ENCODE peak calls at places on chromosomes 3 and 15, in five cellular contexts. One of them, this sample, is unnamed. For H3K79me1, the result is how much of the 10 kb centered on the place peaks cover.

GRCh38 chr3:133329626-133330025 is 70.2 kb upstream of the BFSP2 start:
- DNase-seq in H1: no peak
- DNase-seq in neuronal stem cell: no peak
- DNase-seq in H9: no peak
- DNase-seq in trophoblast cell: no peak
- DNase-seq in this sample: no peak

GRCh38 chr3:119769394-119770149 is 12.3 kb upstream of the NR1I2 start:
- DNase-seq in H9: no peak
- DNase-seq in trophoblast cell: no peak
- DNase-seq in neuronal stem cell: no peak
- DNase-seq in H1: no peak
- DNase-seq in this sample: no peak

GRCh38 chr3:126121632-126122031 is 37.7 kb upstream of the SLC41A3 start:
- DNase-seq in H1: no peak
- DNase-seq in H9: peak
- DNase-seq in trophoblast cell: no peak
- DNase-seq in neuronal stem cell: no peak
- DNase-seq in this sample: no peak

GRCh38 chr3:64104691-64105101 is 81.4 kb upstream of the PSMD6 start:
- DNase-seq in H9: no peak
- DNase-seq in neuronal stem cell: no peak
- DNase-seq in H1: no peak
- DNase-seq in trophoblast cell: peak
- DNase-seq in this sample: no peak

GRCh38 chr3:107704477-107704876 is 181.7 kb downstream of the BBX start:
- DNase-seq in neuronal stem cell: no peak
- DNase-seq in H9: no peak
- DNase-seq in trophoblast cell: no peak
- DNase-seq in H1: no peak
- DNase-seq in this sample: peak

GRCh38 chr3:43286115-43286885 is at the start of gene SNRK:
- DNase-seq in H9: peak
- DNase-seq in trophoblast cell: peak
- DNase-seq in H1: peak
- DNase-seq in neuronal stem cell: peak
- DNase-seq in this sample: peak

GRCh38 chr15:57610130-57610529 is 18.4 kb downstream of the MYZAP start:
- DNase-seq in trophoblast cell: no peak
- DNase-seq in H1: no peak
- DNase-seq in neuronal stem cell: no peak
- DNase-seq in H9: no peak
- DNase-seq in this sample: peak

GRCh38 chr3:61239871-61240270 is 11.4 kb downstream of the FHIT start:
- DNase-seq in trophoblast cell: no peak
- DNase-seq in H1: no peak
- DNase-seq in neuronal stem cell: no peak
- DNase-seq in H9: no peak
- DNase-seq in this sample: no peak

GRCh38 chr3:3737511-3737910 is 61.7 kb upstream of the LRRN1 start:
- DNase-seq in trophoblast cell: no peak
- DNase-seq in H1: no peak
- DNase-seq in H9: no peak
- DNase-seq in neuronal stem cell: no peak
- DNase-seq in this sample: no peak

GRCh38 chr3:165852710-165853109 is 15.5 kb upstream of the BCHE start:
- DNase-seq in trophoblast cell: no peak
- DNase-seq in H9: no peak
- DNase-seq in neuronal stem cell: no peak
- DNase-seq in H1: no peak
- DNase-seq in this sample: peak

GRCh38 chr3:52005571-52005986 is 9.9 kb upstream of the RPL29 start:
- DNase-seq in H1: no peak
- DNase-seq in neuronal stem cell: no peak
- DNase-seq in H9: peak
- DNase-seq in trophoblast cell: no peak
- DNase-seq in this sample: peak

GRCh38 chr3:160480931-160481330 is 31.3 kb upstream of the TRIM59 start:
- DNase-seq in H1: no peak
- DNase-seq in H9: no peak
- DNase-seq in neuronal stem cell: no peak
- DNase-seq in trophoblast cell: no peak
- DNase-seq in this sample: no peak

GRCh38 chr15:44727462-44728231 is 8.7 kb upstream of the TRIM69 start:
- DNase-seq in neuronal stem cell: no peak
- DNase-seq in H9: no peak
- DNase-seq in H1: no peak
- DNase-seq in trophoblast cell: peak
- DNase-seq in this sample: no peak

GRCh38 chr3:49871536-49872157 is 1.9 kb upstream of the CAMKV start:
- DNase-seq in trophoblast cell: no peak
- DNase-seq in neuronal stem cell: no peak
- DNase-seq in H9: no peak
- DNase-seq in H1: no peak
- DNase-seq in this sample: no peak

GRCh38 chr3:134277271-134277670 is 26.6 kb upstream of the RYK start:
- DNase-seq in trophoblast cell: peak
- DNase-seq in H1: no peak
- DNase-seq in neuronal stem cell: no peak
- DNase-seq in H9: no peak
- DNase-seq in this sample: no peak

GRCh38 chr15:32098033-32098432 is 67.7 kb downstream of the CHRNA7 start:
- DNase-seq in neuronal stem cell: no peak
- DNase-seq in trophoblast cell: no peak
- DNase-seq in H1: no peak
- DNase-seq in H9: no peak
- DNase-seq in this sample: no peak

GRCh38 chr3:12648384-12648959 is 15.4 kb downstream of the RAF1 start:
- DNase-seq in H9: no peak
- DNase-seq in H1: no peak
- DNase-seq in trophoblast cell: no peak
- DNase-seq in neuronal stem cell: no peak
- DNase-seq in this sample: no peak

GRCh38 chr3:14140668-14141067 is 15.8 kb downstream of the TMEM43 start:
- DNase-seq in neuronal stem cell: no peak
- DNase-seq in trophoblast cell: no peak
- DNase-seq in H9: no peak
- DNase-seq in H1: no peak
- DNase-seq in this sample: no peak

GRCh38 chr15:100241572-100242479 is 99.9 kb downstream of the ADAMTS17 start:
- DNase-seq in neuronal stem cell: no peak
- DNase-seq in trophoblast cell: no peak
- DNase-seq in H1: no peak
- DNase-seq in H9: peak
- DNase-seq in this sample: peak

GRCh38 chr15:70083423-70083822 is 14.3 kb downstream of the TLE3 start:
- DNase-seq in H9: peak
- DNase-seq in trophoblast cell: no peak
- DNase-seq in neuronal stem cell: peak
- DNase-seq in H1: no peak
- DNase-seq in this sample: no peak

GRCh38 chr3:131553495-131554247 is 50.9 kb upstream of the MRPL3 start:
- DNase-seq in H1: no peak
- DNase-seq in H9: no peak
- DNase-seq in neuronal stem cell: no peak
- DNase-seq in trophoblast cell: no peak
- DNase-seq in this sample: no peak

GRCh38 chr3:19070325-19070724 is 78.0 kb upstream of the KCNH8 start:
- DNase-seq in trophoblast cell: no peak
- DNase-seq in H1: no peak
- DNase-seq in neuronal stem cell: no peak
- DNase-seq in H9: no peak
- DNase-seq in this sample: no peak

DNA sequence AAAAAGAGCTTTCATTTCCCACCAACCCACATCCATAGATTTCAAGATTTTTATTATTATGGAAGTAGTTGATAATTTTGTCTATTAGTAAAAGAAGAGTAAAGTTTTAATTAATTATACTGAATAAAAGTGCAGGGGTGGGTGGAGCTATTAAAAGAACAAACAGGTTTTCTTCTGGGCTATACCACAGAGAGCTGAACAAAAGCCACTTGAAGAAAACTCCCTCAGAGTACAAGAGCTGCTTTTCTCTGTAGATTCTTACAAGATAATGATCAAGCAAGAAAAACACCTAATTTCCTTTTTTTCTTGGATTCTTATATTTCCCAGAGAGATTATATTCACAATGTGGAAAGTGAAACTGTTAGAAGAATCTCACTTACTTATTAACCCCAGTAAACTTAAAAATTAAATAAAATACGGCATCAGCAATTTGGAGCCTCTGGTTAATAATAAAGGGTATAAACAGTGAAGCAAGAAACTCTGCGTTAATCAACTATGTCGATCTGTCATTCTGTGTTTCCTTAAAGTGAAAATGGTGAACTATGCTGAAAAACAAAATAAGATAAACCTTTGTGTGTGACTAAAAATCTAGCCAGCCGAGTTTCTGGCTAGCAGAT is 84.9 kb downstream of the THBS1 start:
- DNase-seq in neuronal stem cell: no peak
- DNase-seq in H1: no peak
- DNase-seq in trophoblast cell: no peak
- DNase-seq in H9: no peak
- DNase-seq in this sample: no peak
- H2BK5ac ChIP-seq in neuronal stem cell: no peak
- H2BK5ac ChIP-seq in H1: no peak
- H2BK5ac ChIP-seq in trophoblast cell: no peak
- H2BK5ac ChIP-seq in H9: no peak
- H2BK5ac ChIP-seq in this sample: no peak

GRCh38 chr15:80596521-80596976 is 98.6 kb upstream of the ABHD17C start:
- DNase-seq in H9: no peak
- DNase-seq in neuronal stem cell: no peak
- DNase-seq in trophoblast cell: no peak
- DNase-seq in H1: no peak
- DNase-seq in this sample: no peak

GRCh38 chr15:80601256-80601655 is 93.9 kb upstream of the ABHD17C start:
- DNase-seq in trophoblast cell: no peak
- DNase-seq in H1: no peak
- DNase-seq in H9: no peak
- DNase-seq in neuronal stem cell: no peak
- DNase-seq in this sample: no peak

GRCh38 chr15:80595391-80595790 is 99.7 kb upstream of the ABHD17C start:
- DNase-seq in trophoblast cell: no peak
- DNase-seq in H9: no peak
- DNase-seq in H1: no peak
- DNase-seq in neuronal stem cell: no peak
- DNase-seq in this sample: peak

GRCh38 chr15:80597081-80597480 is 98.0 kb upstream of the ABHD17C start:
- DNase-seq in H1: no peak
- DNase-seq in H9: no peak
- DNase-seq in trophoblast cell: no peak
- DNase-seq in neuronal stem cell: no peak
- DNase-seq in this sample: no peak

DNA sequence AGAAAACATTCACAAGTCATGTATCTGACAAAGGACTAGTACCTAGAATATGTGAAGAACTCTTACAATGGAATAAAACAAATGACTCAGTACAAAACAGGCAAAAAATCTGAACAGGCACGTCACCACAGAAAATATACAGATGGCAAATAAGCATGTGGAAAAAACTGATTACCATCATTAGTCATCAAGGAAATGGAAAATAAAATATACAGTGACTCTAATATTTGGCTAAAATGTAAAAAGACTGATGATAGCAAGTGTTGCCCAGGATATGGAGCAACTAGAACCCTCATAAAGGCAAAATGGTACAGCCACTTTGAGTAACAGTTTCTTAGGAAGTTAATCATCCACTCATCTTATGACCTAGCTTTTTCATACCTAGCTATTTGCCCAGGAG is 95.8 kb upstream of the ABHD17C start:
- DNase-seq in neuronal stem cell: no peak
- DNase-seq in H9: no peak
- DNase-seq in trophoblast cell: peak
- DNase-seq in H1: no peak
- DNase-seq in this sample: peak
- H2BK12ac ChIP-seq in neuronal stem cell: no peak
- H2BK12ac ChIP-seq in H9: no peak
- H2BK12ac ChIP-seq in trophoblast cell: no peak
- H2BK12ac ChIP-seq in H1: no peak
- H2BK12ac ChIP-seq in this sample: no peak

DNA sequence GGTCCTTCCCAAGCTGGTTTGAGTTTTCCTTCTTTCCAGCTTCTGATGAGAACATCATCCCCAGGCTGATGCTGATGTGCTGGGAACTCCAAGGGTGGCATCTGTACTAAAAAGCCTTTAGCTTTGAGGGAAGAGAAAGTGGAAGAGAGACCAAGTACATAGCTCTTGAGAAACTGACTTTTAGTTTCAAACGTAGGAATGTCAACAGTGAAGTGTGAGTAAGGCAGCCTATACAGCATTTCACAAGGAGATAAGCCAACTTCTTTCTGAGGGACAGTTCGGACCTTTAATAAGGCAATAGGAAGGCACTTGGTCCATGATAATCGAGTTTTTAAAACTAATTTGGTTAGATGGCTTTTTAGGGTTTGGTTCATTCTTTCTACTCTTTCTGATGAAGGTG is 53.7 kb downstream of the DLG1 start:
- DNase-seq in H1: no peak
- DNase-seq in H9: no peak
- DNase-seq in neuronal stem cell: no peak
- DNase-seq in trophoblast cell: no peak
- DNase-seq in this sample: peak
- H3K79me1 ChIP-seq in H1: under half
- H3K79me1 ChIP-seq in H9: under half
- H3K79me1 ChIP-seq in neuronal stem cell: under half
- H3K79me1 ChIP-seq in trophoblast cell: under half
- H3K79me1 ChIP-seq in this sample: under half

GRCh38 chr15:48679952-48680351 is 34.4 kb upstream of the FBN1 start:
- DNase-seq in neuronal stem cell: no peak
- DNase-seq in H9: no peak
- DNase-seq in trophoblast cell: peak
- DNase-seq in H1: no peak
- DNase-seq in this sample: no peak

GRCh38 chr15:48678851-48679250 is 33.3 kb upstream of the FBN1 start:
- DNase-seq in H9: no peak
- DNase-seq in trophoblast cell: peak
- DNase-seq in neuronal stem cell: no peak
- DNase-seq in H1: no peak
- DNase-seq in this sample: no peak

GRCh38 chr15:48682949-48683651 is 37.6 kb upstream of the FBN1 start:
- DNase-seq in H1: no peak
- DNase-seq in neuronal stem cell: no peak
- DNase-seq in trophoblast cell: peak
- DNase-seq in H9: no peak
- DNase-seq in this sample: peak

GRCh38 chr15:48680841-48681240 is 35.3 kb upstream of the FBN1 start:
- DNase-seq in neuronal stem cell: no peak
- DNase-seq in trophoblast cell: peak
- DNase-seq in H9: no peak
- DNase-seq in H1: no peak
- DNase-seq in this sample: peak

DNA sequence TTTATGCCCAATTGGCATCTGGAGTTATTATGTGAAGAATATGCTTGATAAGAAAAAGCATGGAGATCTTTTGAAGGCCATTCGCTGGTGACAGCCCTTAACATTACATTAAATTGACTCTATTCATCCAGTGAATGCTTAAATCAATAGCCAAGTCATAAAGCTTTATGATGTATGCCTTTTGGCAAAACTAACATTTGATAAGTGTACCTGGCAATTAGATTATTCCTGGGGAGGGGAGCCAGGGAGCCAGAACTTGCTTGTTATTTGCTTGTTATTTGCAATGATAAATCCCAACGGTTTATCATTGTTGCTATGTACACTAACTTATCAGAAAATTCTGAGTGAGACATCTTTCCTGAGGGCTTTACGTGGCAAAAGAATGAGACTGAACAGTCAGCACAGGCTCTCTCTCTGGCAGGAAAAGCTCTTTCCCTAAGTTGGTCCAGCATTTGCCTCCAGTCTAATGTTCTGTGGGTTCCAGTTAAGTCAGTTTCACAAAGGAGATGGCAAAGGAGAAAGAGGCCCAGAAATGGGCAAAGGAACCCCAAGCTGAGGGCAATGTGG is 35.8 kb upstream of the FBN1 start:
- DNase-seq in trophoblast cell: peak
- DNase-seq in H1: no peak
- DNase-seq in H9: no peak
- DNase-seq in neuronal stem cell: no peak
- DNase-seq in this sample: peak
- H2BK5ac ChIP-seq in trophoblast cell: no peak
- H2BK5ac ChIP-seq in H1: no peak
- H2BK5ac ChIP-seq in H9: no peak
- H2BK5ac ChIP-seq in neuronal stem cell: no peak
- H2BK5ac ChIP-seq in this sample: no peak